ENCODE peak calls at places on chromosomes 5 and 9, in five cellular contexts. Y, B, E, G and K are unnamed samples.

GRCh38 chr9:16207161-16207560 is 654.3 kb downstream of the CCDC171 start:
- DNase-seq in Y (no peak), G (no peak), B (peak; percentile 49), E (no peak), K (no peak)

GRCh38 chr9:83920469-83920941 is 727 bp downstream of the KIF27 start:
- DNase-seq in Y (peak; percentile 16), E (peak; percentile 62), B (no peak), G (no peak), K (no peak)

GRCh38 chr9:126295082-126295477 is 31.5 kb upstream of the MVB12B start:
- DNase-seq in B (no peak), E (no peak), Y (no peak), G (no peak), K (no peak)

GRCh38 chr9:127739614-127740322 is 4.7 kb upstream of the TOR2A start:
- DNase-seq in B (no peak), G (no peak), Y (no peak), E (no peak), K (no peak)

GRCh38 chr9:70255521-70255920 is 3.3 kb upstream of the SMC5 start:
- DNase-seq in G (no peak), E (no peak), B (no peak), Y (no peak), K (no peak)

GRCh38 chr5:56286015-56286992 is 53.2 kb upstream of the ANKRD55 start:
- DNase-seq in B (no peak), G (no peak), E (no peak), Y (no peak), K (no peak)

GRCh38 chr9:97132865-97133264 is 93.9 kb upstream of the CTSV start:
- DNase-seq in G (no peak), E (no peak), Y (no peak), B (no peak), K (no peak)

GRCh38 chr5:41250351-41250987 is 37.1 kb upstream of the C6 start:
- DNase-seq in B (no peak), G (no peak), E (no peak), Y (no peak), K (no peak)

GRCh38 chr9:91253488-91253887 is 108.2 kb downstream of the AUH start:
- DNase-seq in B (peak; percentile 56), E (no peak), Y (no peak), G (peak; percentile 77), K (no peak)

GRCh38 chr5:177049285-177049684 is 26.8 kb downstream of the ZNF346 start:
- DNase-seq in E (no peak), Y (no peak), B (peak; percentile 23), G (no peak), K (peak; percentile 24)

GRCh38 chr9:136059321-136059791 is 35.7 kb downstream of the NACC2 start:
- DNase-seq in Y (no peak), B (no peak), G (no peak), E (no peak), K (no peak)

GRCh38 chr9:87950765-87951488 is 23.4 kb downstream of the CDK20 start:
- DNase-seq in G (no peak), E (peak; percentile 67), B (no peak), Y (no peak), K (no peak)

GRCh38 chr9:297104-297794 is 82.6 kb downstream of the DOCK8 start:
- DNase-seq in E (no peak), Y (no peak), B (peak; percentile 38), G (peak; percentile 59), K (peak; percentile 45)

GRCh38 chr9:111163738-111164399 is 125.6 kb upstream of the LPAR1 start:
- DNase-seq in Y (peak; percentile 67), E (no peak), B (no peak), G (no peak), K (no peak)

GRCh38 chr5:107476783-107477182 is 194.0 kb downstream of the EFNA5 start:
- DNase-seq in E (no peak), G (peak; percentile 78), Y (no peak), B (peak; percentile 36), K (peak; percentile 45)

GRCh38 chr5:159240301-159240870 is 22.7 kb upstream of the UBLCP1 start:
- DNase-seq in E (no peak), B (peak; percentile 20), Y (no peak), G (no peak), K (peak; percentile 25)

GRCh38 chr9:124220551-124221451 is 36.9 kb upstream of the NEK6 start:
- DNase-seq in G (no peak), B (no peak), E (peak; percentile 63), Y (no peak), K (peak; percentile 5)

GRCh38 chr5:85000671-85001070 is 616.0 kb upstream of the EDIL3 start:
- DNase-seq in Y (no peak), B (no peak), G (no peak), E (no peak), K (no peak)

GRCh38 chr9:92648447-92649406 is 21.2 kb downstream of the IPPK start:
- DNase-seq in B (no peak), G (peak; percentile 37), E (no peak), Y (no peak), K (no peak)

GRCh38 chr5:5932824-5933223 is 445.5 kb downstream of the MED10 start:
- DNase-seq in B (no peak), E (no peak), G (no peak), Y (no peak), K (no peak)